ENCODE peak calls at places on chromosomes 3 and 15, in ten cellular contexts. H is NAMALWA; C is erythroblast; B is AG08396; M is astrocyte of the spinal cord; G is activated CD4-positive, alpha-beta T cell treated with anti-CD3 and anti-CD28 coated beads, Interleukin-2, amount 10 ng/mL, durations not matched to agents 7 days and 5 days; E is GM23338; P is stimulated activated CD4-positive, alpha-beta T cell treated with anti-CD3 and anti-CD28 coated beads, Interleukin-1b, Interleukin-23, amount 100 ng/mL, for 24 hours; I is activated T-cell treated with anti-CD3 and anti-CD28 coated beads for 4 hours; D is activated T-helper 1 cell treated with anti-CD3 and anti-CD28 coated beads, Interleukin-12 subunit alpha, Interleukin-12 subunit beta, Interleukin-2, Interleukin-4 antibody, amounts not matched to agents 30 ng/mL and 10 ng/mL and 1 ng/mL, durations not matched to agents 14 hours and 24 hours and 36 hours. V is an unnamed sample.

GRCh38 chr3:66693461-66693912 is 192.7 kb upstream of the LRIG1 start:
- DNase-seq in C (no peak), M (peak), D (no peak), I (no peak), H (no peak), B (no peak), P (no peak), E (no peak), G (no peak), V (peak)

GRCh38 chr3:27643355-27643754 is 78.8 kb downstream of the EOMES start:
- DNase-seq in D (no peak), M (no peak), I (no peak), P (no peak), C (no peak), E (no peak), G (no peak), B (no peak), H (no peak), V (no peak)

GRCh38 chr3:16639806-16640205 is 34.6 kb upstream of the DAZL start:
- DNase-seq in C (no peak), H (no peak), E (no peak), P (no peak), B (no peak), M (no peak), G (no peak), I (no peak), D (no peak), V (no peak)

GRCh38 chr15:63843901-63844317 is 10.2 kb upstream of the HERC1 start:
- DNase-seq in G (no peak), C (peak), M (peak), B (peak), D (no peak), E (peak), I (no peak), P (no peak), H (no peak), V (no peak)

GRCh38 chr3:65153850-65154512 is 466.2 kb upstream of the ADAMTS9 start:
- DNase-seq in G (no peak), P (no peak), B (no peak), H (no peak), M (no peak), I (no peak), E (peak), D (no peak), C (no peak), V (no peak)

GRCh38 chr15:73010154-73011152 is 41.8 kb upstream of the NEO1 start:
- DNase-seq in P (no peak), B (no peak), M (no peak), I (no peak), C (no peak), H (no peak), D (no peak), E (no peak), G (no peak), V (no peak)

GRCh38 chr3:59731909-59732308 is 682.1 kb upstream of the CFAP20DC start:
- DNase-seq in D (no peak), I (no peak), C (no peak), E (no peak), G (no peak), M (no peak), H (no peak), P (no peak), B (no peak), V (no peak)

GRCh38 chr3:127815641-127816605 is 6.4 kb downstream of the MGLL start:
- DNase-seq in D (no peak), E (no peak), B (no peak), M (no peak), G (no peak), P (no peak), H (no peak), I (no peak), C (peak), V (no peak)

GRCh38 chr3:40602778-40603385 is 78.1 kb downstream of the ZNF621 start:
- DNase-seq in H (no peak), C (no peak), M (no peak), G (no peak), E (no peak), P (no peak), B (no peak), I (no peak), D (no peak), V (no peak)

GRCh38 chr3:31054032-31054431 is 159.6 kb upstream of the GADL1 start:
- DNase-seq in P (no peak), B (no peak), H (no peak), C (no peak), E (peak), I (no peak), G (no peak), D (no peak), M (no peak), V (no peak)

GRCh38 chr3:123817413-123817812 is 66.7 kb downstream of the MYLK start:
- DNase-seq in D (no peak), C (no peak), I (no peak), B (no peak), H (no peak), G (no peak), E (no peak), M (peak), P (no peak), V (no peak)

GRCh38 chr3:27800261-27800660 is 78.1 kb upstream of the EOMES start:
- DNase-seq in B (no peak), D (no peak), E (no peak), H (no peak), I (no peak), P (no peak), M (no peak), C (no peak), G (no peak), V (no peak)

GRCh38 chr3:71210257-71211002 is 373.1 kb downstream of the FOXP1 start:
- DNase-seq in E (no peak), G (no peak), H (no peak), I (no peak), B (peak), P (no peak), M (peak), C (no peak), D (no peak), V (peak)

GRCh38 chr3:6809349-6809748 is 51.6 kb upstream of the GRM7 start:
- DNase-seq in M (no peak), I (no peak), G (no peak), H (no peak), P (no peak), B (no peak), D (no peak), C (no peak), E (no peak), V (no peak)

GRCh38 chr3:87272718-87273337 is 3.6 kb downstream of the POU1F1 start:
- DNase-seq in C (no peak), H (no peak), D (no peak), I (no peak), P (no peak), E (no peak), M (no peak), G (no peak), B (no peak), V (no peak)

GRCh38 chr3:56323986-56324420 is 144.3 kb downstream of the ERC2 start:
- DNase-seq in B (peak), C (no peak), E (no peak), M (peak), I (no peak), P (no peak), H (no peak), G (no peak), D (no peak), V (no peak)

GRCh38 chr15:63374686-63375520 is 6.7 kb downstream of the CA12 start:
- DNase-seq in B (peak), I (no peak), C (no peak), P (no peak), E (no peak), H (no peak), D (no peak), M (peak), G (peak), V (no peak)

GRCh38 chr3:192819001-192819569 is 91.7 kb upstream of the FGF12 start:
- DNase-seq in P (no peak), B (peak), I (peak), G (no peak), D (peak), H (no peak), M (peak), C (no peak), E (no peak), V (no peak)

GRCh38 chr3:117165611-117166051 is 456.1 kb downstream of the TUSC7 start:
- DNase-seq in I (no peak), G (no peak), B (no peak), C (no peak), H (no peak), D (no peak), E (peak), M (no peak), P (no peak), V (no peak)

GRCh38 chr15:96130734-96131133 is 199.8 kb upstream of the NR2F2 start:
- DNase-seq in M (no peak), G (no peak), P (no peak), C (no peak), B (no peak), D (no peak), E (no peak), I (no peak), H (no peak), V (no peak)

GRCh38 chr3:29611252-29611651 is 330.4 kb downstream of the RBMS3 start:
- DNase-seq in H (no peak), C (no peak), M (no peak), B (no peak), I (no peak), D (no peak), P (no peak), G (no peak), E (no peak), V (no peak)

GRCh38 chr15:69648215-69648614 is 195.6 kb downstream of the RPLP1 start:
- DNase-seq in H (no peak), G (no peak), M (no peak), C (no peak), I (no peak), E (peak), D (no peak), P (no peak), B (no peak), V (no peak)

GRCh38 chr3:16309558-16309957 is 44.5 kb downstream of the OXNAD1 start:
- DNase-seq in B (no peak), E (no peak), I (no peak), C (no peak), M (peak), P (no peak), G (peak), D (peak), H (no peak), V (no peak)

GRCh38 chr3:26084629-26085028 is 294.7 kb downstream of the OXSM start:
- DNase-seq in I (no peak), H (no peak), G (no peak), M (no peak), C (no peak), D (no peak), P (no peak), E (no peak), B (no peak), V (no peak)

GRCh38 chr3:48446425-48447193 is at the start of gene ATRIP:
- DNase-seq in P (peak), G (peak), I (peak), B (peak), E (peak), H (peak), D (peak), C (peak), M (peak), V (peak)

GRCh38 chr3:67154429-67154828 is 156.3 kb downstream of the KBTBD8 start:
- DNase-seq in G (no peak), H (no peak), B (no peak), I (no peak), P (no peak), E (peak), D (no peak), M (no peak), C (no peak), V (no peak)

GRCh38 chr15:42138411-42138810 is 18.0 kb downstream of the PLA2G4F start:
- DNase-seq in H (no peak), C (no peak), G (no peak), I (no peak), E (no peak), P (no peak), B (no peak), M (no peak), D (no peak), V (no peak)

GRCh38 chr3:149224736-149225594 is 3.3 kb upstream of the CP start:
- DNase-seq in I (no peak), P (no peak), E (no peak), M (peak), G (peak), D (peak), H (peak), B (peak), C (peak), V (no peak)

GRCh38 chr3:157542711-157543485 is 39.7 kb upstream of the VEPH1 start:
- DNase-seq in B (peak), C (peak), E (peak), M (peak), G (no peak), I (no peak), D (no peak), H (no peak), P (no peak), V (no peak)

GRCh38 chr3:23094890-23095462 is 108.2 kb upstream of the UBE2E2 start:
- DNase-seq in M (peak), D (no peak), P (no peak), E (peak), I (no peak), B (peak), C (no peak), H (no peak), G (no peak), V (no peak)

GRCh38 chr3:46825450-46825849 is 37.8 kb downstream of the MYL3 start:
- DNase-seq in G (no peak), E (no peak), P (no peak), I (no peak), H (no peak), D (no peak), M (no peak), B (no peak), C (no peak), V (no peak)

V was measured in brain pericyte.